ENCODE peak calls at places on chromosomes 13 and 19, in five cellular contexts. F, Y, A, X and T are unnamed samples.

GRCh38 chr13:34006011-34006410 is 188.1 kb downstream of the RFC3 start:
- DNase-seq in X (no peak), Y (no peak), A (no peak), F (no peak), T (no peak)

GRCh38 chr19:41893899-41894298 is 10.9 kb downstream of the ARHGEF1 start:
- DNase-seq in Y (no peak), F (no peak), A (no peak), X (no peak), T (no peak)

GRCh38 chr19:3625996-3626472 is 556 bp downstream of the CACTIN start:
- DNase-seq in X (no peak), F (no peak), Y (no peak), A (no peak), T (no peak)

GRCh38 chr19:28291874-28292273 is 921.1 kb downstream of the UQCRFS1 start:
- DNase-seq in F (no peak), A (no peak), X (no peak), Y (no peak), T (no peak)

GRCh38 chr13:38970380-38971051 is 20.1 kb downstream of the STOML3 start:
- DNase-seq in F (no peak), A (no peak), Y (no peak), X (no peak), T (no peak)

GRCh38 chr13:113775451-113776145 is 16.6 kb downstream of the TMEM255B start:
- DNase-seq in A (no peak), Y (peak; percentile 30), F (no peak), X (no peak), T (no peak)

GRCh38 chr19:2038284-2039081 is 12.6 kb downstream of the MKNK2 start:
- DNase-seq in A (no peak), F (no peak), Y (peak; percentile 61), X (no peak), T (no peak)

GRCh38 chr13:85806553-85807175 is 7.4 kb upstream of the SLITRK6 start:
- DNase-seq in F (peak; percentile 7), Y (no peak), A (no peak), X (no peak), T (peak; percentile 72)

GRCh38 chr19:3980353-3981251 is 4.7 kb downstream of the EEF2 start:
- DNase-seq in F (no peak), Y (no peak), A (no peak), X (no peak), T (no peak)

GRCh38 chr19:40502081-40502480 is 35.3 kb downstream of the SPTBN4 start:
- DNase-seq in Y (no peak), X (no peak), A (no peak), F (no peak), T (no peak)

GRCh38 chr19:33348301-33349010 is 25.1 kb upstream of the CEBPG start:
- DNase-seq in F (no peak), X (no peak), Y (no peak), A (no peak), T (peak; percentile 69)

GRCh38 chr19:18424122-18424889 is 5.1 kb downstream of the SSBP4 start:
- DNase-seq in Y (no peak), F (no peak), A (no peak), X (no peak), T (no peak)

GRCh38 chr19:16364231-16364865 is 39.7 kb downstream of the KLF2 start:
- DNase-seq in F (no peak), A (no peak), Y (no peak), X (no peak), T (no peak)

DNA sequence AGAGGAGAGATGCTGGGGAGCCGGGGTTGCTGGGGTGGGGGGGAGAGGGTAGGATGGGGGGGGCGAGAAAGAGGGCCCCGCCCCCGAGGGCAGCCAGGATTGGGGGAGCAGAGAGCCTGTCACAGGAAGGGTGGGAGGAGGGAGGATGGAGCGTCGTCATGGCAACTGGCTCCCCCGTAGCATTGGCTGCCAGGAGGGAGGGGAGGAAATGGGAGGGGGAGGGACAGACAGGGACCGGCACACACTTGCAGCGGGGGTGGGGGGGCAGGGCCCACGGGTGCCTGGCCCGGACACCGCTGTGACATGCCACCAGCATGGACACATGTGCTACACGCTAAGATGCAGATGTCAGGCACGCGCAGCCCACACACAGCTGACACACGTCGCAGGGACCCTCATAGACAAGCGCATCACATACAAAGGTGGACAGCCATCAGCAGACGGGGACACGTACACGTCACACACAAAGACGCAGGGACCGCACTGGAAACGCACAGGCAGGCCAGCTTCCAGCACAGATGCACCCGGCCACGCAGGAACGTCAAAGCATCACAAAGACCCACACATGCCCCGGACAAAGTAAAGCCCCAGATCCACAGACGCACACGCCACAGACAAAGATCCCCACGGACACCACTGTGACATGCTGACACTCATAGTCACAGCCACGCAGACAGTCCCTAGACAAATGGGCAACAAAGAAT is at the start of gene LMTK3:
- DNase-seq in A (peak; percentile 92), X (peak; percentile 75), F (no peak), Y (no peak), T (peak; percentile 16)
- H3K4me3 ChIP-seq in A (peak within 1 kb of the TSS; percentile 65), X (peak within 1 kb of the TSS; percentile 63), F (peak within 1 kb of the TSS; percentile 36), Y (peak within 1 kb of the TSS; percentile 41), T (peak within 1 kb of the TSS; percentile 14)

GRCh38 chr13:109136873-109137272 is 507.5 kb downstream of the MYO16 start:
- DNase-seq in A (no peak), F (no peak), X (no peak), Y (no peak), T (no peak)

GRCh38 chr13:109140777-109141354 is 511.5 kb downstream of the MYO16 start:
- DNase-seq in Y (no peak), F (no peak), A (no peak), X (no peak), T (no peak)

GRCh38 chr13:109141716-109142115 is 512.3 kb downstream of the MYO16 start:
- DNase-seq in A (no peak), Y (no peak), F (no peak), X (no peak), T (no peak)

GRCh38 chr13:109139346-109139745 is 509.9 kb downstream of the MYO16 start:
- DNase-seq in A (no peak), Y (no peak), X (no peak), F (no peak), T (no peak)

GRCh38 chr13:109140054-109140776 is 510.8 kb downstream of the MYO16 start:
- DNase-seq in F (no peak), Y (no peak), X (no peak), A (no peak), T (no peak)
- H3K4me3 ChIP-seq in F (peak overlapping the region; percentile 25), Y (peak overlapping the region; percentile 46), X (no peak overlapping the region), A (no peak overlapping the region), T (no peak overlapping the region)

DNA sequence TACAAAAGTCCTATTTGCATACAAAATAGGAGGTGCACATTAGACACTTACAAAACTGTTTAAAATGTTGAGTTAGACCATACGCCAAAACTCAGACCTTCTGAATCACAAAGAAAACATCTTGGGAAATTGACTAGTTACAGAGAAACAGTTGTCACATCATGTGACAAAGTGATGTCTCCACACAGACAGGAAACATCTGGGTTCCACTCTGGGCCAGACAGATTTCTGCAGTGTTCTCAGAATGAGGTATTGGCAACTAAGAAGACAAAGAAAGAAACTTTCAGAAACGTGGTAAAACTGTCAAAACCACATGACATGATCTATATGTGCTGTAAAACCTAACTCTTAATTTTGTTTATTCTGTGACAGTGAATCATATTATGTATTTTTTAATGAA is 6.7 kb downstream of the ZNF793 start:
- DNase-seq in Y (no peak), F (no peak), X (no peak), A (no peak), T (no peak)
- H3K4me3 ChIP-seq in Y (no peak overlapping the region), F (no peak overlapping the region), X (no peak overlapping the region), A (no peak overlapping the region), T (no peak overlapping the region)

GRCh38 chr19:11384778-11385129 is 640 bp upstream of the EPOR start:
- DNase-seq in A (no peak), Y (no peak), X (no peak), F (no peak), T (no peak)

GRCh38 chr19:11381535-11382369 is 2.4 kb downstream of the EPOR start:
- DNase-seq in A (peak; percentile 45), X (peak; percentile 48), F (peak; percentile 46), Y (peak; percentile 85), T (peak; percentile 63)

GRCh38 chr19:11380653-11381534 is 3.2 kb downstream of the EPOR start:
- DNase-seq in X (peak; percentile 94), A (peak; percentile 95), Y (peak; percentile 97), F (peak; percentile 74), T (peak; percentile 93)

GRCh38 chr19:11382898-11383705 is 1.0 kb downstream of the EPOR start:
- DNase-seq in A (no peak), X (no peak), Y (peak; percentile 71), F (no peak), T (no peak)

GRCh38 chr19:11383706-11384048 is 437 bp downstream of the EPOR start:
- DNase-seq in F (no peak), X (no peak), Y (no peak), A (no peak), T (no peak)
- H3K4me3 ChIP-seq in F (peak overlapping the region; percentile 47), X (no peak overlapping the region), Y (peak overlapping the region; percentile 53), A (no peak overlapping the region), T (peak overlapping the region; percentile 58)